ENCODE peak calls at places on chromosomes 6 and 20, in four cellular contexts. One of them, this sample, is unnamed.

GRCh38 chr20:19423892-19424620 is 211.6 kb downstream of the SLC24A3 start:
- DNase-seq in EH: peak; percentile 47
- DNase-seq in foreskin fibroblast: no peak
- DNase-seq in GM20000: no peak
- DNase-seq in this sample: no peak

GRCh38 chr6:39189915-39190544 is 39.2 kb downstream of the KCNK5 start:
- DNase-seq in EH: peak; percentile 11
- DNase-seq in foreskin fibroblast: no peak
- DNase-seq in GM20000: peak; percentile 61
- DNase-seq in this sample: peak; percentile 54

GRCh38 chr6:138086573-138087196 is 20.5 kb downstream of the PERP start:
- DNase-seq in EH: peak; percentile 38
- DNase-seq in foreskin fibroblast: peak; percentile 34
- DNase-seq in GM20000: no peak
- DNase-seq in this sample: no peak

GRCh38 chr6:10690651-10691445 is 3.6 kb downstream of the C6orf52 start:
- DNase-seq in EH: no peak
- DNase-seq in foreskin fibroblast: peak; percentile 9
- DNase-seq in GM20000: no peak
- DNase-seq in this sample: no peak

GRCh38 chr6:170137911-170138910 is 152.7 kb downstream of the DLL1 start:
- DNase-seq in EH: no peak
- DNase-seq in foreskin fibroblast: no peak
- DNase-seq in GM20000: peak; percentile 8
- DNase-seq in this sample: no peak

GRCh38 chr20:48102821-48103635 is 317.7 kb upstream of the SULF2 start:
- DNase-seq in EH: peak; percentile 51
- DNase-seq in foreskin fibroblast: no peak
- DNase-seq in GM20000: no peak
- DNase-seq in this sample: no peak

GRCh38 chr6:88360203-88360797 is 194.2 kb upstream of the CNR1 start:
- DNase-seq in EH: peak; percentile 86
- DNase-seq in foreskin fibroblast: peak; percentile 83
- DNase-seq in GM20000: no peak
- DNase-seq in this sample: no peak

GRCh38 chr6:113405326-113406050 is 451.7 kb upstream of the MARCKS start:
- DNase-seq in EH: peak; percentile 24
- DNase-seq in foreskin fibroblast: peak; percentile 81
- DNase-seq in GM20000: no peak
- DNase-seq in this sample: no peak

GRCh38 chr6:74879970-74880369 is 325.9 kb downstream of the COL12A1 start:
- DNase-seq in EH: peak; percentile 25
- DNase-seq in foreskin fibroblast: peak; percentile 48
- DNase-seq in GM20000: no peak
- DNase-seq in this sample: no peak

GRCh38 chr6:1639430-1639829 is 29.7 kb downstream of the FOXC1 start:
- DNase-seq in EH: no peak
- DNase-seq in foreskin fibroblast: no peak
- DNase-seq in GM20000: no peak
- DNase-seq in this sample: no peak

GRCh38 chr6:23213193-23213592 is 643.8 kb downstream of the HDGFL1 start:
- DNase-seq in EH: peak; percentile 40
- DNase-seq in foreskin fibroblast: peak; percentile 71
- DNase-seq in GM20000: no peak
- DNase-seq in this sample: no peak

GRCh38 chr20:49115565-49115964 is 69.5 kb downstream of the CSE1L start:
- DNase-seq in EH: peak; percentile 28
- DNase-seq in foreskin fibroblast: peak; percentile 19
- DNase-seq in GM20000: no peak
- DNase-seq in this sample: no peak

GRCh38 chr6:24492475-24492874 is 2.3 kb upstream of the ALDH5A1 start:
- DNase-seq in EH: peak; percentile 28
- DNase-seq in foreskin fibroblast: no peak
- DNase-seq in GM20000: peak; percentile 26
- DNase-seq in this sample: peak; percentile 12

GRCh38 chr6:145315982-145316600 is 419.2 kb downstream of the EPM2A start:
- DNase-seq in EH: no peak
- DNase-seq in foreskin fibroblast: peak; percentile 13
- DNase-seq in GM20000: no peak
- DNase-seq in this sample: no peak

GRCh38 chr6:168990352-168990751 is 263.3 kb downstream of the THBS2 start:
- DNase-seq in EH: no peak
- DNase-seq in foreskin fibroblast: no peak
- DNase-seq in GM20000: no peak
- DNase-seq in this sample: no peak

GRCh38 chr6:157381631-157382621 is 936 bp downstream of the ZDHHC14 start:
- DNase-seq in EH: peak; percentile 67
- DNase-seq in foreskin fibroblast: peak; percentile 84
- DNase-seq in GM20000: peak; percentile 75
- DNase-seq in this sample: peak; percentile 67

GRCh38 chr6:108363113-108363512 is 68.3 kb downstream of the AFG1L start:
- DNase-seq in EH: no peak
- DNase-seq in foreskin fibroblast: no peak
- DNase-seq in GM20000: no peak
- DNase-seq in this sample: no peak

GRCh38 chr6:101401792-101402617 is 8.5 kb downstream of the GRIK2 start:
- DNase-seq in EH: peak; percentile 57
- DNase-seq in foreskin fibroblast: peak; percentile 24
- DNase-seq in GM20000: no peak
- DNase-seq in this sample: peak; percentile 21

GRCh38 chr20:53578492-53579222 is 15.0 kb downstream of the ZNF217 start:
- DNase-seq in EH: peak; percentile 86
- DNase-seq in foreskin fibroblast: peak; percentile 91
- DNase-seq in GM20000: peak; percentile 70
- DNase-seq in this sample: peak; percentile 77

GRCh38 chr6:1094306-1094705 is 217.6 kb upstream of the FOXQ1 start:
- DNase-seq in EH: peak; percentile 80
- DNase-seq in foreskin fibroblast: peak; percentile 83
- DNase-seq in GM20000: no peak
- DNase-seq in this sample: no peak

GRCh38 chr20:24948939-24949679 is at the start of gene CST7:
- DNase-seq in EH: no peak
- DNase-seq in foreskin fibroblast: no peak
- DNase-seq in GM20000: peak; percentile 57
- DNase-seq in this sample: no peak

GRCh38 chr6:135581211-135581610 is 83.7 kb upstream of the AHI1 start:
- DNase-seq in EH: no peak
- DNase-seq in foreskin fibroblast: no peak
- DNase-seq in GM20000: no peak
- DNase-seq in this sample: no peak

GRCh38 chr6:129586815-129587214 is 123.2 kb downstream of the ARHGAP18 start:
- DNase-seq in EH: no peak
- DNase-seq in foreskin fibroblast: peak; percentile 51
- DNase-seq in GM20000: no peak
- DNase-seq in this sample: no peak

This sample was measured in adrenal gland.